ENCODE peak calls at places on chromosomes 13 and 19, in six cellular contexts. R is IMR-90, L is mucosa of descending colon, E is lower lobe of right lung, T is esophagus squamous epithelium, Y is ascending aorta. C is an unnamed sample.

GRCh38 chr19:49638360-49638759 is 1.6 kb downstream of the RRAS start:
- DNase-seq in E (no peak), T (no peak), L (peak; percentile 33), Y (no peak), R (no peak), C (no peak)

GRCh38 chr13:109160887-109161669 is 531.7 kb downstream of the MYO16 start:
- DNase-seq in Y (no peak), R (no peak), E (no peak), T (no peak), L (no peak), C (no peak)

GRCh38 chr19:16285769-16286564 is 38.7 kb upstream of the KLF2 start:
- DNase-seq in L (no peak), T (no peak), Y (peak; percentile 86), R (no peak), E (peak; percentile 53), C (no peak)

GRCh38 chr13:90427322-90428272 is 919.9 kb upstream of the MIR17HG start:
- DNase-seq in Y (no peak), R (no peak), T (no peak), E (no peak), L (no peak), C (no peak)

GRCh38 chr19:9146882-9147281 is 6.7 kb downstream of the ZNF317 start:
- DNase-seq in Y (no peak), L (no peak), T (no peak), R (no peak), E (no peak), C (no peak)

GRCh38 chr19:58037927-58038687 is 4.3 kb downstream of the ZSCAN1 start:
- DNase-seq in R (no peak), Y (no peak), T (no peak), E (no peak), L (no peak), C (no peak)

GRCh38 chr19:10603873-10604459 is 16.9 kb upstream of the AP1M2 start:
- DNase-seq in T (no peak), Y (peak; percentile 75), E (no peak), L (no peak), R (no peak), C (no peak)

GRCh38 chr19:5864725-5865486 is 5.4 kb downstream of the FUT5 start:
- DNase-seq in E (no peak), L (no peak), T (no peak), Y (no peak), R (no peak), C (no peak)

GRCh38 chr13:40764587-40765403 is 6.2 kb downstream of the MRPS31 start:
- DNase-seq in E (no peak), T (no peak), L (peak; percentile 65), Y (no peak), R (no peak), C (peak; percentile 68)

GRCh38 chr19:19528721-19529490 is at the start of gene YJEFN3:
- DNase-seq in T (no peak), E (no peak), R (peak; percentile 19), Y (no peak), L (no peak), C (no peak)

GRCh38 chr13:43364210-43365041 is 341.0 kb downstream of the DNAJC15 start:
- DNase-seq in T (no peak), R (peak; percentile 70), L (no peak), E (no peak), Y (no peak), C (no peak)

GRCh38 chr19:39827216-39827615 is 6.7 kb downstream of the DYRK1B start:
- DNase-seq in Y (no peak), R (no peak), T (no peak), E (no peak), L (no peak), C (no peak)

GRCh38 chr19:33409035-33409434 is 35.5 kb downstream of the CEBPG start:
- DNase-seq in T (no peak), E (no peak), Y (no peak), R (no peak), L (no peak), C (no peak)

GRCh38 chr13:76934671-76935070 is 13.6 kb upstream of the ACOD1 start:
- DNase-seq in Y (no peak), E (no peak), L (no peak), T (no peak), R (no peak), C (no peak)

GRCh38 chr13:113928701-113929627 is 44.9 kb downstream of the C13orf46 start:
- DNase-seq in E (no peak), R (peak; percentile 69), T (no peak), L (peak; percentile 45), Y (peak; percentile 95), C (peak; percentile 26)

GRCh38 chr13:95607363-95607762 is 37.1 kb downstream of the DZIP1 start:
- DNase-seq in R (peak; percentile 64), L (no peak), T (no peak), E (no peak), Y (no peak), C (peak; percentile 14)

GRCh38 chr19:7214329-7215089 is 79.7 kb downstream of the INSR start:
- DNase-seq in T (no peak), E (no peak), L (no peak), Y (no peak), R (no peak), C (no peak)

GRCh38 chr13:72290962-72291681 is 424.1 kb upstream of the DACH1 start:
- DNase-seq in Y (no peak), T (no peak), L (no peak), R (no peak), E (no peak), C (peak; percentile 75)

GRCh38 chr13:83221813-83222241 is 660.4 kb downstream of the SLITRK1 start:
- DNase-seq in E (no peak), L (no peak), T (no peak), R (peak; percentile 86), Y (no peak), C (no peak)

GRCh38 chr13:102903659-102904407 is 58.0 kb downstream of the ERCC5 start:
- DNase-seq in E (no peak), L (no peak), R (peak; percentile 18), Y (no peak), T (no peak), C (no peak)

GRCh38 chr19:41588497-41589209 is 12.7 kb downstream of the CEACAM21 start:
- DNase-seq in E (no peak), L (peak; percentile 54), R (peak; percentile 29), T (no peak), Y (no peak), C (no peak)

GRCh38 chr19:4971424-4971793 is 2.5 kb downstream of the KDM4B start:
- DNase-seq in E (no peak), Y (no peak), T (no peak), L (peak; percentile 66), R (no peak), C (no peak)

GRCh38 chr19:44552324-44552723 is 22.8 kb upstream of the CEACAM20 start:
- DNase-seq in R (no peak), T (no peak), Y (no peak), L (peak; percentile 43), E (no peak), C (no peak)

GRCh38 chr19:623974-624373 is 9.4 kb downstream of the POLRMT start:
- DNase-seq in Y (no peak), L (no peak), E (no peak), T (no peak), R (peak; percentile 82), C (no peak)

GRCh38 chr13:23813635-23814034 is 75.6 kb downstream of the MIPEP start:
- DNase-seq in E (no peak), R (no peak), L (no peak), T (no peak), Y (no peak), C (no peak)

GRCh38 chr13:23811366-23812027 is 77.7 kb downstream of the MIPEP start:
- DNase-seq in Y (no peak), T (no peak), R (no peak), E (no peak), L (no peak), C (no peak)

GRCh38 chr13:23808803-23809202 is 80.4 kb downstream of the MIPEP start:
- DNase-seq in Y (no peak), E (no peak), R (no peak), T (no peak), L (no peak), C (no peak)

GRCh38 chr13:23806874-23807522 is 82.2 kb downstream of the MIPEP start:
- DNase-seq in E (no peak), R (peak; percentile 17), T (no peak), L (no peak), Y (no peak), C (no peak)

GRCh38 chr13:23810842-23811241 is 78.4 kb downstream of the MIPEP start:
- DNase-seq in E (no peak), L (no peak), T (no peak), R (no peak), Y (no peak), C (no peak)
- TF ChIP-seq CTCF in E (no peak), L (no peak), T (no peak), R (no peak), Y (no peak), C (no peak)

DNA sequence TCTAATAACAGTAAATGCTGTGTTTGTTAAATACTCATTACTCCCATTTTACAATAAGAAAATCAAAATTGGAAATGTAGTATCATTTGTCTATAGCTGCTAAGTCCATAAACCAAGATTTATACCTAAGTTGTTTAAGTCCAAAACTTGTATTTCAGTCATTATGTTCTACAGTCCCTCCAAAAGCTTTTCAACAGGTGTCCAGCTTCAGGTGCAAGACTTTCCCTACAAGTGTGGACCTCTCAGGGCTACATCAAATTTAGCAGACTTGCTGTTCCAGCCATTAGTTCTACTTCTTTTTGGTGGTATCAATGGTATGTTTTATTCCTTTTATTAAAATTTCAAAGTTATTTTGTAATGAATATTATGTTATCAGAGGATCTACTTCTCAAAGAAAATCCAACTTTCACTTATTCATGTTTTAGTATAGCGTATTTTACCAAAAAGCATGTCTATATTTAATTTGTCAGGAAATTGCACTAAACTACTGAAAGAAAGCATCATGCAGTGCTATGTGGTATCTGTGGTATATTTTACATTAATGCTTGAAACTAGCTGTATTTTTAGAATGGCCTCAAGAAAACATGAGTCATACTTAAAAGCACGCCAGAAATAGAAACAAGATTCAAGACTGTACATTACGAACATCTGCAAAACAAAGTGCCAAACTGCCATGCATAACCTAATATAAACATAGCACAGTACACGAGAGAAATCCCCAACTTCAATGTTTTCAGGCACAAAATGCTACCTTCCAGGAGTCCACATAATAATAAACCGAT is 44.5 kb downstream of the VWA8 start:
- DNase-seq in L (no peak), Y (no peak), R (peak; percentile 95), E (no peak), T (no peak), C (peak; percentile 49)
- H3K4me3 ChIP-seq in L (no peak overlapping the region), Y (no peak overlapping the region), R (no peak overlapping the region), E (no peak overlapping the region), T (no peak overlapping the region), C (no peak overlapping the region)

DNA sequence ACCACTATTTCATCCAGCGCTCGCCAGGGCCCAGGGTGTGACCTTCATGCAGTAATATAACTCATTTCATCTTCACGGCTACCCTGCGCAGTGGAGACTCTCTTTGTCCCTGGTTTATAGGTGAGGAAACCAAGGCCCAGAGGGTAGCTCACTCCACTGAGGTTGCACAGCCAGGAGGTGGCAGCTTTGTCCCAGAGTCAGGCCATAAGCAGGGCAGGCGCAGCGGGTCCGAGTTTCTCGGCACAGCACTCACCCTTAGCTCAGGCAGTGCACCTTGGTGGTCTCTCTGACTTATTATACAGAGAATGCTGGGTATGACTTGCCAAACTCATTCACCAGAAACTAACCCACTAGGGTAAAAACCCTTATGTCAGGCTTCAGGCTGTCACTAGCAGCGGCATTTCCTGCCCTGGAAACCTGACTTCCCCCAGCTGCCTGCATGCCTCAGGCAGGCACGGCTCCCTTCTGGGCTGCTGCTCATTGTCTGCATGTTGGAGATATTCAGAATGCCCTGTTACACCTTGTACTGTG is 24.5 kb downstream of the PPP5C start:
- DNase-seq in T (no peak), L (no peak), R (peak; percentile 28), Y (peak; percentile 59), E (no peak), C (no peak)
- TF ChIP-seq CTCF in T (no peak), L (no peak), R (no peak), Y (no peak), E (no peak), C (no peak)

GRCh38 chr13:99895999-99896695 is 75.4 kb downstream of the ZIC5 start:
- DNase-seq in L (peak; percentile 25), R (no peak), T (no peak), E (no peak), Y (no peak), C (no peak)
- H3K4me3 ChIP-seq in L (no peak overlapping the region), R (no peak overlapping the region), T (peak overlapping the region; percentile 37), E (no peak overlapping the region), Y (peak overlapping the region; percentile 40), C (no peak overlapping the region)